ENCODE peak calls at places on chromosomes 13 and 19, in ten cellular contexts. N is IMR-90; U is effector memory CD4-positive, alpha-beta T cell; Z is body of pancreas; L is OCI-LY7; O is kidney; P is left ventricle myocardium inferior; T is adrenal gland; A is CD4-positive, alpha-beta memory T cell; D is keratinocyte. K is an unnamed sample. For H3K4me1, the result is how much of the 10 kb centered on the place peaks cover.

GRCh38 chr19:14407889-14408640 is 11.1 kb downstream of the DDX39A start:
- DNase-seq in N (no peak), U (no peak), Z (no peak), L (no peak), O (no peak), P (no peak), T (no peak), A (no peak), D (no peak), K (no peak)

GRCh38 chr19:39496063-39496462 is 2.7 kb upstream of the DLL3 start:
- DNase-seq in N (no peak), U (no peak), Z (no peak), L (no peak), O (no peak), P (no peak), T (no peak), A (no peak), D (no peak), K (no peak)

GRCh38 chr19:3026768-3027167 is 2.3 kb downstream of the TLE2 start:
- DNase-seq in N (no peak), U (no peak), Z (no peak), L (no peak), O (no peak), P (no peak), T (no peak), A (no peak), D (no peak), K (no peak)

GRCh38 chr19:20078696-20079095 is 896 bp downstream of the ZNF90 start:
- DNase-seq in N (peak), U (no peak), Z (peak), L (no peak), O (peak), P (peak), T (peak), A (peak), D (no peak), K (no peak)

GRCh38 chr19:31883299-31883990 is 462.0 kb upstream of the ZNF507 start:
- DNase-seq in N (no peak), U (no peak), Z (no peak), L (no peak), O (no peak), P (no peak), T (no peak), A (no peak), D (no peak), K (no peak)

GRCh38 chr13:82467626-82468025 is 1414.6 kb downstream of the SLITRK1 start:
- DNase-seq in N (no peak), U (no peak), Z (no peak), L (no peak), O (no peak), P (no peak), T (no peak), A (no peak), D (no peak), K (no peak)

GRCh38 chr13:110323986-110324749 is 17.1 kb downstream of the COL4A2 start:
- DNase-seq in N (no peak), U (no peak), Z (no peak), L (no peak), O (no peak), P (no peak), T (no peak), A (no peak), D (no peak), K (no peak)

GRCh38 chr13:91747164-91747563 is 348.7 kb downstream of the GPC5 start:
- DNase-seq in N (no peak), U (no peak), Z (no peak), L (no peak), O (no peak), P (no peak), T (no peak), A (no peak), D (no peak), K (no peak)

GRCh38 chr19:2517881-2518601 is 42.1 kb downstream of the GADD45B start:
- DNase-seq in N (no peak), U (no peak), Z (no peak), L (no peak), O (no peak), P (no peak), T (no peak), A (no peak), D (no peak), K (no peak)

GRCh38 chr13:51221674-51222509 is at the start of gene FAM124A:
- DNase-seq in N (peak), U (no peak), Z (peak), L (peak), O (peak), P (peak), T (peak), A (peak), D (no peak), K (no peak)

GRCh38 chr19:35165200-35166058 is 10.9 kb downstream of the FXYD5 start:
- DNase-seq in N (no peak), U (no peak), Z (no peak), L (no peak), O (no peak), P (no peak), T (no peak), A (no peak), D (no peak), K (no peak)

GRCh38 chr19:44812142-44812718 is 3.3 kb downstream of the BCAM start:
- DNase-seq in N (no peak), U (no peak), Z (no peak), L (no peak), O (peak), P (no peak), T (no peak), A (no peak), D (no peak), K (no peak)

GRCh38 chr13:108033800-108034707 is 181.3 kb downstream of the LIG4 start:
- DNase-seq in N (no peak), U (no peak), Z (no peak), L (no peak), O (no peak), P (no peak), T (no peak), A (no peak), D (no peak), K (no peak)

GRCh38 chr13:94568443-94568842 is 27.5 kb downstream of the TGDS start:
- DNase-seq in N (no peak), U (no peak), Z (no peak), L (no peak), O (no peak), P (no peak), T (no peak), A (no peak), D (no peak), K (no peak)

GRCh38 chr13:48319458-48320395 is 16.2 kb downstream of the RB1 start:
- DNase-seq in N (no peak), U (no peak), Z (no peak), L (no peak), O (peak), P (no peak), T (no peak), A (no peak), D (no peak), K (no peak)

GRCh38 chr19:805161-805561 is 7.9 kb downstream of the PTBP1 start:
- DNase-seq in N (no peak), U (no peak), Z (no peak), L (no peak), O (peak), P (no peak), T (no peak), A (no peak), D (no peak), K (no peak)

GRCh38 chr19:35354898-35355297 is 3.4 kb upstream of the FFAR3 start:
- DNase-seq in N (no peak), U (no peak), Z (no peak), L (no peak), O (no peak), P (no peak), T (no peak), A (no peak), D (no peak), K (no peak)

GRCh38 chr19:2561895-2562294 is 86.0 kb downstream of the GADD45B start:
- DNase-seq in N (no peak), U (peak), Z (no peak), L (peak), O (peak), P (peak), T (no peak), A (peak), D (no peak), K (peak)

GRCh38 chr19:10836478-10837325 is 690 bp upstream of the TMED1 start:
- DNase-seq in N (no peak), U (peak), Z (peak), L (peak), O (peak), P (peak), T (peak), A (no peak), D (peak), K (no peak)

GRCh38 chr13:112519517-112520060 is 68.4 kb downstream of the TUBGCP3 start:
- DNase-seq in N (no peak), U (no peak), Z (no peak), L (no peak), O (no peak), P (no peak), T (no peak), A (no peak), D (no peak), K (no peak)

GRCh38 chr13:107091386-107091785 is 523.4 kb upstream of the ARGLU1 start:
- DNase-seq in N (no peak), U (no peak), Z (no peak), L (no peak), O (no peak), P (no peak), T (no peak), A (no peak), D (no peak), K (no peak)

GRCh38 chr19:8208119-8208709 is 956 bp upstream of the CERS4 start:
- DNase-seq in N (no peak), U (no peak), Z (no peak), L (no peak), O (no peak), P (peak), T (no peak), A (no peak), D (no peak), K (no peak)

GRCh38 chr19:37077615-37077928 is 661 bp upstream of the ZNF420 start:
- DNase-seq in N (peak), U (no peak), Z (no peak), L (no peak), O (no peak), P (no peak), T (no peak), A (no peak), D (no peak), K (no peak)

GRCh38 chr19:6233827-6234511 is 45.8 kb downstream of the MLLT1 start:
- DNase-seq in N (no peak), U (no peak), Z (no peak), L (no peak), O (peak), P (peak), T (no peak), A (no peak), D (no peak), K (no peak)

GRCh38 chr13:20126460-20127262 is 34.2 kb downstream of the GJA3 start:
- DNase-seq in N (no peak), U (no peak), Z (no peak), L (no peak), O (no peak), P (no peak), T (no peak), A (no peak), D (no peak), K (no peak)

GRCh38 chr19:58361900-58362271 is 665 bp downstream of the ZNF497 start:
- DNase-seq in N (peak), U (no peak), Z (no peak), L (no peak), O (peak), P (peak), T (peak), A (peak), D (no peak), K (no peak)

GRCh38 chr13:112718318-112718717 is 28.5 kb downstream of the ATP11A start:
- DNase-seq in N (no peak), U (no peak), Z (no peak), L (no peak), O (no peak), P (no peak), T (no peak), A (no peak), D (no peak), K (no peak)

GRCh38 chr13:25990801-25991200 is 61.0 kb downstream of the SHISA2 start:
- DNase-seq in N (no peak), U (no peak), Z (no peak), L (no peak), O (no peak), P (no peak), T (no peak), A (no peak), D (no peak), K (no peak)

GRCh38 chr19:45137179-45137761 is 23.5 kb downstream of the NKPD1 start:
- DNase-seq in N (no peak), U (no peak), Z (no peak), L (peak), O (no peak), P (peak), T (no peak), A (no peak), D (no peak), K (no peak)

GRCh38 chr19:44570984-44571684 is 41.7 kb upstream of the CEACAM20 start:
- DNase-seq in N (peak), U (no peak), Z (peak), L (peak), O (no peak), P (no peak), T (peak), A (peak), D (no peak), K (no peak)

GRCh38 chr13:47841131-47841530 is 159.9 kb downstream of the SUCLA2 start:
- DNase-seq in N (no peak), U (no peak), Z (no peak), L (no peak), O (no peak), P (no peak), T (no peak), A (no peak), D (no peak), K (no peak)

GRCh38 chr13:83666126-83666525 is 216.1 kb downstream of the SLITRK1 start:
- DNase-seq in N (peak), U (no peak), Z (no peak), L (no peak), O (no peak), P (no peak), T (no peak), A (no peak), D (no peak), K (no peak)

GRCh38 chr19:46901701-46902401 is 41.1 kb downstream of the ARHGAP35 start:
- DNase-seq in N (peak), U (no peak), Z (no peak), L (no peak), O (no peak), P (no peak), T (no peak), A (no peak), D (no peak), K (no peak)
- H3K4me1 ChIP-seq in N (under half), U (under half), Z (under half), L (under half), O (under half), P (half or more), T (under half), A (under half), D (half or more), K (under half)

GRCh38 chr13:43767351-43767901 is 19.3 kb downstream of the ENOX1 start:
- DNase-seq in N (no peak), U (no peak), Z (no peak), L (no peak), O (no peak), P (peak), T (peak), A (no peak), D (no peak), K (no peak)

GRCh38 chr13:43766766-43767165 is 20.0 kb downstream of the ENOX1 start:
- DNase-seq in N (no peak), U (no peak), Z (no peak), L (no peak), O (no peak), P (peak), T (no peak), A (no peak), D (no peak), K (no peak)

GRCh38 chr13:43763143-43763759 is 23.5 kb downstream of the ENOX1 start:
- DNase-seq in N (no peak), U (no peak), Z (no peak), L (no peak), O (no peak), P (no peak), T (no peak), A (no peak), D (no peak), K (no peak)

GRCh38 chr13:43760257-43760656 is 26.5 kb downstream of the ENOX1 start:
- DNase-seq in N (no peak), U (no peak), Z (no peak), L (no peak), O (no peak), P (no peak), T (no peak), A (no peak), D (no peak), K (no peak)

DNA sequence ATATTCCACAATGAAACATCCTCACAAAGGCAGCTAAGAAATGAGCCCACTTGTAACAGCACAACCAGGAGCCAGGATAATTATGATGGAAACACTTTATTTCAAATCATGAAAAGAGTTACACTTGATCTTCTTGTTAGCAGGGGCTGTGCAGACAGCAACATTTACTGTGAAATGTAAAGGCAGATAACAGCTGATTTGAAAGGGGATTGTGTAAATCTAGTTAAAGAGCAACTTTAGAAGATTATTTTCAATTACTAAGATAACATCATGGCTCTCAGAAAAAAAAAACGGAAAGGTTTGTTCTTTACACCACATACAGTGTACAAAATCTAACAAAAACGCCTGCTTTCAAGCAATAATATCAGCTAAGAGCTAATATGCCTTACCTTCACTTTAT is 22.4 kb downstream of the ENOX1 start:
- DNase-seq in N (no peak), U (no peak), Z (no peak), L (no peak), O (no peak), P (no peak), T (no peak), A (no peak), D (no peak), K (no peak)
- H3K27ac ChIP-seq in N (no peak), U (no peak), Z (no peak), L (no peak), O (no peak), P (no peak), T (no peak), A (no peak), D (no peak), K (no peak)

DNA sequence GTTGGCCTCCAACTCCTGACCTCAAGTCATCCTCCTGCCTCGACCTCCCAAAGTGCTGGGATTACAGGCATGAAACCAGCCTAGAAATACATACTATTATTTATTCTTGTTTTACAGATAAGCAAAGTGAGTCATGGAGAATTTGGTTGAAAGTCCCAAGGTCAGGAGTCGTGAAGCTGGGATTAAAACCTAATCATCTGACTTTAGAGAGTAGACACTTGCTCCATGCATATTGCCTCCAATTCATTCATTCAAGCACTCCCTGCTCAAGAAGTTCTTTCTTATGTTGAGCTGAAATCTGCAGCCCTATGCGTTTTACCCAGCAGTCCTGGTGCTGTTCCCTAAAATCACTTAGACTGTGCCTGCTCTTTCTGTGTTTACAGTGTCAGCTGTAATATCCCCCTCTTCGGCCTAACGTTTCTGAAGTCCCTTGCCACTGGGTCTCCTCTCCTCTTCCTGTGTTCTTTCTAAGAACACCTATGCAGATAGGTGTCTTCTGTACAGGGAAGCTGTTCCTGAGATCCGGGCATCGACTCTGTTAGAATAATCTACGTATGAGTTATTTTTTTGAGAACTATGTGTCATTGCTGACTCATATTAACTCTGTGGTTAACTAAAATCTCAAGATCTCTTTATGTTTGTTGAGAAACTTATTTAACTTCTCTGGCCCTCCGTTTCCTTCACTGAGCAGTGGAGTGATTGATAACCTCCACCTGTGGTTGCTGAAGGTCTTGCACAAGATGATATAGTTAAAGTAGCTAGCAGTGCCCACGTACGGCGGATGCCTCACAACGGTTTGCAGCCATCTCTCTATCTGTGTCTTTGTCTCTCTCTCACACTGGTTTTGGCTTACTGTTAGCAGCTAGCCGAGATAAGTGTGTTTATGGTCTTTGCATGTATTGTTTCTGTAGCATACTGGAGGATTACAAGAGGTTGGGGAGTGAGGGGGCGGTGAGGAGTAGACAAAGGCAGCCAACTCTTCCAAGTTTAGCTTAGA is 4.6 kb downstream of the ALOX5AP start:
- DNase-seq in N (peak), U (peak), Z (no peak), L (peak), O (no peak), P (no peak), T (no peak), A (peak), D (peak), K (peak)
- H3K4me3 ChIP-seq in N (peak), U (peak), Z (no peak), L (no peak), O (no peak), P (no peak), T (no peak), A (peak), D (no peak), K (peak)

GRCh38 chr19:46620267-46620666 is 4.6 kb downstream of the PTGIR start:
- DNase-seq in N (no peak), U (no peak), Z (no peak), L (no peak), O (no peak), P (no peak), T (peak), A (no peak), D (no peak), K (no peak)

GRCh38 chr19:46616631-46617322 is 8.1 kb downstream of the PTGIR start:
- DNase-seq in N (peak), U (no peak), Z (peak), L (peak), O (peak), P (peak), T (peak), A (no peak), D (no peak), K (no peak)

GRCh38 chr19:46620716-46621115 is 4.2 kb downstream of the PTGIR start:
- DNase-seq in N (peak), U (no peak), Z (no peak), L (no peak), O (no peak), P (no peak), T (peak), A (no peak), D (no peak), K (no peak)

GRCh38 chr19:46617566-46618079 is 7.3 kb downstream of the PTGIR start:
- DNase-seq in N (no peak), U (no peak), Z (no peak), L (no peak), O (no peak), P (no peak), T (no peak), A (no peak), D (no peak), K (no peak)

GRCh38 chr19:46618670-46619231 is 6.1 kb downstream of the PTGIR start:
- DNase-seq in N (peak), U (no peak), Z (peak), L (peak), O (no peak), P (no peak), T (peak), A (peak), D (no peak), K (no peak)
- H3K4me1 ChIP-seq in N (under half), U (under half), Z (under half), L (half or more), O (under half), P (half or more), T (under half), A (half or more), D (under half), K (half or more)

DNA sequence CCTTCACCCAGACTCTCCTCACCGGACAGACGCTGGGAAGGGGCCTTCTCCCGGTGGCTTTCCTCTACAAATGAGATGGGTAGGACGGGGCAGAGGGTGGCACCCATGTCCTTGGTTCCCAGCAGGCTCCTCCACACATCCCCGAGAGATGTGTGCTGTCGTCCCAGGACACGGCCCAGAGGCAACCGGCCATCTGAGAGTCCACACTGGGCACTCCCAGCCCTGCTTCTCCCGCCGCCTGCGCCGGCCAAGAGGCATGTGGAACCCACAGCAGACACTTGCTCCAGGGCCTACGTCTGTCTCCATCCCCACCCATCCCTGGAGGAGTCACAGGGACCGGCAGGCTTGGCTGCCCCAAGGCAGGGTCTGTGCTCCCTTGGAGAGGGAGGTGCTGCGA is 179.9 kb downstream of the KDM4B start:
- DNase-seq in N (no peak), U (no peak), Z (no peak), L (no peak), O (peak), P (peak), T (no peak), A (no peak), D (no peak), K (no peak)
- H3K27ac ChIP-seq in N (no peak), U (no peak), Z (no peak), L (no peak), O (no peak), P (no peak), T (no peak), A (no peak), D (no peak), K (no peak)

GRCh38 chr19:33798701-33799111 is 2.0 kb downstream of the KCTD15 start:
- DNase-seq in N (peak), U (no peak), Z (no peak), L (no peak), O (no peak), P (no peak), T (no peak), A (no peak), D (no peak), K (no peak)
- H3K4me3 ChIP-seq in N (no peak), U (no peak), Z (peak), L (no peak), O (peak), P (peak), T (no peak), A (no peak), D (no peak), K (no peak)

GRCh38 chr19:47518854-47519253 is 4.0 kb upstream of the NAPA start:
- DNase-seq in N (no peak), U (no peak), Z (no peak), L (no peak), O (no peak), P (no peak), T (no peak), A (no peak), D (no peak), K (no peak)
- H3K4me1 ChIP-seq in N (under half), U (under half), Z (under half), L (half or more), O (under half), P (under half), T (under half), A (under half), D (under half), K (under half)

K was measured in naive thymus-derived CD4-positive, alpha-beta T cell.